ENCODE peak calls at places on chromosomes 11 and 22, in eight cellular contexts. Q is brain microvascular endothelial cell, E is heart right ventricle, B is stomach, T is mesenchymal stem cell, S is pancreas, X is fibroblast of lung, G is uterus. O is an unnamed sample. For H3K36me3, the result is how much of the 10 kb centered on the place peaks cover.

GRCh38 chr11:46421257-46421880 is 29.8 kb upstream of the CHRM4 start:
- DNase-seq in Q (no peak), E (peak), B (no peak), T (no peak), S (no peak), X (no peak), G (no peak), O (no peak)

GRCh38 chr11:17528181-17528691 is 16.0 kb downstream of the USH1C start:
- DNase-seq in Q (peak), E (peak), B (peak), T (peak), S (no peak), X (peak), G (no peak), O (no peak)

GRCh38 chr11:75524576-75525432 is 937 bp downstream of the GDPD5 start:
- DNase-seq in Q (no peak), E (no peak), B (peak), T (no peak), S (peak), X (peak), G (no peak), O (no peak)

GRCh38 chr11:115552151-115552550 is 47.9 kb upstream of the CADM1 start:
- DNase-seq in Q (no peak), E (no peak), B (no peak), T (no peak), S (no peak), X (no peak), G (no peak), O (no peak)

GRCh38 chr22:22787805-22788459 is 99.7 kb upstream of the IGLL5 start:
- DNase-seq in Q (peak), E (no peak), B (peak), T (peak), S (peak), X (peak), G (no peak), O (no peak)

GRCh38 chr11:64248578-64248977 is 1.8 kb upstream of the PPP1R14B start:
- DNase-seq in Q (no peak), E (no peak), B (no peak), T (no peak), S (no peak), X (no peak), G (no peak), O (no peak)

GRCh38 chr22:30047364-30047738 is 32.9 kb upstream of the HORMAD2 start:
- DNase-seq in Q (no peak), E (no peak), B (no peak), T (peak), S (no peak), X (no peak), G (no peak), O (no peak)

GRCh38 chr11:95081412-95081811 is 8.2 kb upstream of the ENDOD1 start:
- DNase-seq in Q (no peak), E (peak), B (no peak), T (peak), S (no peak), X (no peak), G (peak), O (no peak)

GRCh38 chr11:76597533-76598425 is 72.8 kb downstream of the LRRC32 start:
- DNase-seq in Q (no peak), E (peak), B (no peak), T (no peak), S (no peak), X (no peak), G (no peak), O (no peak)

GRCh38 chr11:109583996-109584395 is 162.0 kb downstream of the C11orf87 start:
- DNase-seq in Q (no peak), E (no peak), B (no peak), T (no peak), S (no peak), X (no peak), G (no peak), O (no peak)

GRCh38 chr11:130212431-130212961 is 52.9 kb downstream of the ST14 start:
- DNase-seq in Q (no peak), E (no peak), B (peak), T (no peak), S (no peak), X (no peak), G (no peak), O (no peak)

GRCh38 chr11:67056640-67057409 is at the start of gene RHOD:
- DNase-seq in Q (no peak), E (no peak), B (peak), T (no peak), S (peak), X (peak), G (peak), O (no peak)

GRCh38 chr11:95736268-95737208 is 53.0 kb downstream of the FAM76B start:
- DNase-seq in Q (no peak), E (peak), B (no peak), T (no peak), S (no peak), X (no peak), G (no peak), O (no peak)

GRCh38 chr11:12008790-12009616 is 577 bp upstream of the DKK3 start:
- DNase-seq in Q (no peak), E (peak), B (peak), T (peak), S (no peak), X (peak), G (peak), O (no peak)

GRCh38 chr11:84261707-84262106 is 975.5 kb upstream of the CCDC90B start:
- DNase-seq in Q (no peak), E (no peak), B (no peak), T (peak), S (no peak), X (no peak), G (no peak), O (no peak)

GRCh38 chr11:70506658-70506970 is 108.3 kb downstream of the CTTN start:
- DNase-seq in Q (no peak), E (no peak), B (no peak), T (no peak), S (no peak), X (no peak), G (no peak), O (no peak)

GRCh38 chr11:130623909-130624668 is 175.6 kb downstream of the ADAMTS15 start:
- DNase-seq in Q (no peak), E (no peak), B (no peak), T (peak), S (no peak), X (peak), G (no peak), O (no peak)

GRCh38 chr11:8584096-8584495 is 9.9 kb downstream of the STK33 start:
- DNase-seq in Q (no peak), E (no peak), B (no peak), T (no peak), S (no peak), X (peak), G (no peak), O (no peak)

GRCh38 chr11:12889243-12889642 is 119.9 kb upstream of the RASSF10 start:
- DNase-seq in Q (peak), E (peak), B (no peak), T (peak), S (no peak), X (peak), G (peak), O (peak)

GRCh38 chr22:20750461-20751184 is 23.3 kb upstream of the SERPIND1 start:
- DNase-seq in Q (peak), E (peak), B (peak), T (peak), S (peak), X (peak), G (peak), O (peak)

GRCh38 chr22:21041937-21042336 is 3.8 kb upstream of the LRRC74B start:
- DNase-seq in Q (peak), E (no peak), B (no peak), T (peak), S (no peak), X (peak), G (no peak), O (no peak)

GRCh38 chr22:47204002-47204979 is 441.8 kb downstream of the TBC1D22A start:
- DNase-seq in Q (no peak), E (no peak), B (peak), T (no peak), S (no peak), X (no peak), G (no peak), O (no peak)

GRCh38 chr11:65471410-65471762 is 27.5 kb upstream of the MALAT1 start:
- DNase-seq in Q (peak), E (peak), B (peak), T (peak), S (peak), X (peak), G (peak), O (peak)

GRCh38 chr11:69510471-69511357 is 29.3 kb downstream of the LINC01488 start:
- DNase-seq in Q (peak), E (no peak), B (no peak), T (peak), S (peak), X (peak), G (peak), O (no peak)

GRCh38 chr11:71201936-71202597 is 50.3 kb downstream of the SHANK2 start:
- DNase-seq in Q (no peak), E (no peak), B (no peak), T (no peak), S (no peak), X (no peak), G (no peak), O (no peak)

GRCh38 chr22:25829808-25830777 is 88.1 kb downstream of the MYO18B start:
- DNase-seq in Q (no peak), E (peak), B (no peak), T (no peak), S (no peak), X (no peak), G (no peak), O (no peak)

GRCh38 chr11:134032501-134033091 is 36.3 kb upstream of the JAM3 start:
- DNase-seq in Q (no peak), E (no peak), B (no peak), T (no peak), S (no peak), X (peak), G (peak), O (no peak)

GRCh38 chr11:124984512-124984854 is 30.5 kb downstream of the CCDC15 start:
- DNase-seq in Q (no peak), E (no peak), B (no peak), T (no peak), S (no peak), X (no peak), G (no peak), O (no peak)

GRCh38 chr11:106446302-106446701 is 368.8 kb downstream of the AASDHPPT start:
- DNase-seq in Q (no peak), E (no peak), B (no peak), T (no peak), S (no peak), X (no peak), G (no peak), O (no peak)

GRCh38 chr11:2893935-2894334 is 8.4 kb upstream of the CDKN1C start:
- DNase-seq in Q (no peak), E (no peak), B (no peak), T (no peak), S (no peak), X (no peak), G (no peak), O (no peak)

GRCh38 chr11:5476184-5476819 is 12.2 kb upstream of the OR52D1 start:
- DNase-seq in Q (peak), E (peak), B (peak), T (peak), S (peak), X (peak), G (no peak), O (no peak)

GRCh38 chr22:25627271-25627848 is 62.9 kb downstream of the GRK3 start:
- DNase-seq in Q (no peak), E (no peak), B (no peak), T (peak), S (no peak), X (peak), G (no peak), O (no peak)

DNA sequence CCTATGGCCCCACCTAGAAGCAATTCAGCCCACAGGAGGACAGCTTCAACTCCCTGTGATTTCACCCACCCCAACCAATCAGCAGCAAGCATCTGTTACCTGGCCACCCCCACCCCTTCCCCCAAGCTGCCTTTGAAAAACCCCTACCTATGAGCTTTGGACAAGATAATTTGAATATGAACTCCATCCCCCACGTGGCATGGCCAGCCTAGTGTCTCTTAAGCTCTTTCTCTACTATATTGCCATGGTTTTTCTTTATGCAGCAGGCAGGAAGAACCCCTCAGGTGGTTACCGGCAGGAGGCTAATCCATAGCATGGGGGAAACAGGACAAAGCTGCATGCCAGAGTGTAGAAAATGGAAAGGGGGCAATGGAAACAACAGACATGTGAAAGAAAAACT is 29.0 kb downstream of the CTSC start:
- DNase-seq in Q (no peak), E (no peak), B (no peak), T (no peak), S (no peak), X (no peak), G (no peak), O (no peak)
- H3K36me3 ChIP-seq in Q (under half), E (under half), B (under half), T (under half), S (under half), X (under half), G (under half), O (under half)

DNA sequence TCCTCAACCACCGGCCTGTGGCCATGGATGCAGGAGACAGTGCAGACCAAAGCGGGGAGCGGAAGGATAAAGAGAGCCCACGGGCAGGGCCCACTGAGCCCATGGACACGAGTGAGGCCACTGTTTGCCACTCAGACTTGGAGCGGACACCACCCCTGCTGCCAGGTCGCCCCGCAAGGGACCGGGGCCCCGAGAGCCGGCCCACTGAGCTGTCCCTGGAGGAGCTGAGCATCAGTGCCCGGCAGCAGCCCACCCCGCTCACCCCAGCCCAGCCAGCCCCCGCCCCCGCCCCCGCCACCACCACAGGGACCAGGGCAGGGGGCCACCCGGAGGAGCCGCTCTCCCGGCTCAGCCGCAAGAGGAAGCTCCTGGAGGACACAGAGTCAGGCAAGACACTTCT is 14.5 kb upstream of the SUSD2 start:
- DNase-seq in Q (no peak), E (no peak), B (no peak), T (no peak), S (no peak), X (no peak), G (no peak), O (no peak)
- H3K36me3 ChIP-seq in Q (under half), E (half or more), B (half or more), T (half or more), S (under half), X (under half), G (under half), O (half or more)

DNA sequence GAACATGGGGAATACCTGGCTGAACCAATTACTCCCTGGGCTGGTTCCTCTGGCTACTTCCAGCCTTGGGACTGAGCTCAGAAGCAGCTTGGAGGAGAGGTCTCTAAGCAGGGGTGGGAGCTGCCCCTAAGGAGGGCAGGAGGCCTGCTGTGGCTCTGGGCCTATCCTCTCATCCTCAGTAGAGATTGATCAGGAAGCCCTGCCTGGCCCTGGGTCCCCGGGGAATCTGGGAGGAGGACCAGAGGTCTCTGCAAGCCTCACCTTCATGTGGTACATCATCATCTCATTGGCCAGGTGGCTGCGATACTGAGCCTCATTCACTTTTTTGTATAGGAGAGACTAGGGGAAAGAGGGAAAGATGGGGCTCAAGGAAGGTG is 91.1 kb downstream of the PDE2A start:
- DNase-seq in Q (no peak), E (no peak), B (no peak), T (no peak), S (no peak), X (no peak), G (no peak), O (no peak)
- H3K36me3 ChIP-seq in Q (under half), E (half or more), B (under half), T (under half), S (under half), X (under half), G (under half), O (under half)

GRCh38 chr22:42889290-42889689 is 32.2 kb upstream of the ARFGAP3 start:
- DNase-seq in Q (no peak), E (no peak), B (no peak), T (no peak), S (no peak), X (no peak), G (no peak), O (no peak)

GRCh38 chr22:42885446-42885845 is 28.4 kb upstream of the ARFGAP3 start:
- DNase-seq in Q (no peak), E (no peak), B (no peak), T (no peak), S (no peak), X (no peak), G (no peak), O (no peak)

GRCh38 chr22:42884616-42885375 is 27.7 kb upstream of the ARFGAP3 start:
- DNase-seq in Q (no peak), E (no peak), B (no peak), T (no peak), S (no peak), X (no peak), G (no peak), O (no peak)

GRCh38 chr22:42887114-42887513 is 30.0 kb upstream of the ARFGAP3 start:
- DNase-seq in Q (no peak), E (no peak), B (no peak), T (no peak), S (no peak), X (no peak), G (no peak), O (no peak)

DNA sequence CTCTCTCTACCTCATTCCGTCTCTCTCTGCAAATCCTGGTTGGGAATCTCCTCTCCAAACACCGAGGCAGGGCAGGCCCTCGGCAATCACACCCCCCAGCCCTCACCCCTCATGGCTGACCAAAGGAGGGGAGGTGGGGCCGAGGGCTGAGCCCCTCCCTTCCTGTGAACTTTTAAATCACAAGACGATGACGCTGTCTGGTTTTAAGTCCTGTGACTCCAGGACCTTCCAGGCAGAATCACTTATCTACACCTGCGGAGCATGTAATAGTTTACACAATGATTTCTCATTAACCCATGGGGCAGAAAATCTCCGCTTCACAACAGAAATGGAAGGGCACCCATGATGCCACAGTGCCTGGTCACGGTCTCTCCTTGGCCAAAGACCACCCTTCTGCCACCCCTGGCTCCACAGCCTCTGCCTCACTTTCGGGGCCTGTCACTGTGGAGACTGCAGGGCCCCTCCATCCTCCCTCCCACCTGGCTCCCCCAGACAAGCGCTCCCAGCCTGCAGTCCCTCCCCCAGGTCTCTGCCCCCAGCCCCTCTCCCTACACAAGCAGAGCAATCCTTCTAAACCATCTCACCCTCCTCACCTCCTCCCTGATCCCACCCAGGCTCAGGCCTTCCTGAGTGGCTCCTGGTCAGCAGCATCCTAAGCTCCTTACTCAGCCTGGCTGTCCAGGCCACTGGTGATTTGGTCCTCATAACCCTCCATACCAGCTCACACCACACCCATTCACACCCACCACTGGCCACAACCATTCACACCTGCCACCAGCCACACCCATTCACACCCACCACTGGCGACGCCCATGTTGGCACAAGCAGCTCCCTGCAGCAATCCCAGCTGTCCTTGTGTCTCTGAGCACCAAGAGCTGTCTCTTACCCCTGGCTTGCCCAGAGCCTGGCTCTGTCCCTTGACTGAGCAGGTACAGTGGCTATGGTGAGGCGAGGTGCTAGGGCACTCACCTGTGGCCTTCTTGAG is 30.7 kb upstream of the ARFGAP3 start:
- DNase-seq in Q (no peak), E (no peak), B (peak), T (no peak), S (peak), X (no peak), G (no peak), O (no peak)
- H3K36me3 ChIP-seq in Q (under half), E (half or more), B (under half), T (half or more), S (under half), X (under half), G (under half), O (under half)